ENCODE peak calls at places on chromosomes 1 and 21, in four cellular contexts. R is mesenchymal stem cell, V is HCT116, D is adrenal gland. Z is an unnamed sample. For H3K9me3, the result is how much of the 10 kb centered on the place peaks cover.

GRCh38 chr1:231414260-231415016 is 7.6 kb downstream of the EGLN1 start:
- DNase-seq in R (no peak), V (no peak), D (no peak), Z (no peak)

GRCh38 chr1:116915182-116915611 is 5.5 kb downstream of the PTGFRN start:
- DNase-seq in R (no peak), V (no peak), D (peak), Z (no peak)

GRCh38 chr1:166133276-166133841 is 33.4 kb downstream of the FAM78B start:
- DNase-seq in R (no peak), V (peak), D (no peak), Z (no peak)

GRCh38 chr1:111792249-111792648 is 36.5 kb downstream of the DDX20 start:
- DNase-seq in R (no peak), V (no peak), D (no peak), Z (no peak)

GRCh38 chr1:18109058-18109755 is 1.6 kb downstream of the IGSF21 start:
- DNase-seq in R (no peak), V (no peak), D (no peak), Z (no peak)

GRCh38 chr1:8232036-8232757 is 85.7 kb upstream of the SLC45A1 start:
- DNase-seq in R (no peak), V (peak), D (peak), Z (no peak)

GRCh38 chr1:234618726-234619049 is 8.7 kb upstream of the IRF2BP2 start:
- DNase-seq in R (no peak), V (no peak), D (no peak), Z (no peak)

GRCh38 chr1:194194724-194195123 is 1008.3 kb upstream of the B3GALT2 start:
- DNase-seq in R (no peak), V (no peak), D (no peak), Z (no peak)

GRCh38 chr1:24984800-24985552 is 54.9 kb upstream of the RUNX3 start:
- DNase-seq in R (no peak), V (no peak), D (no peak), Z (no peak)

GRCh38 chr21:25953659-25954058 is 216.9 kb downstream of the APP start:
- DNase-seq in R (no peak), V (no peak), D (peak), Z (no peak)

GRCh38 chr21:14557413-14557812 is 11.3 kb upstream of the SAMSN1 start:
- DNase-seq in R (no peak), V (no peak), D (no peak), Z (no peak)

GRCh38 chr1:2413495-2414296 is 1.3 kb upstream of the PEX10 start:
- DNase-seq in R (no peak), V (no peak), D (no peak), Z (no peak)

GRCh38 chr1:19071674-19072281 is 115.3 kb upstream of the IFFO2 start:
- DNase-seq in R (no peak), V (no peak), D (no peak), Z (no peak)

GRCh38 chr1:14189381-14189780 is 409.1 kb upstream of the KAZN start:
- DNase-seq in R (no peak), V (no peak), D (no peak), Z (no peak)

DNA sequence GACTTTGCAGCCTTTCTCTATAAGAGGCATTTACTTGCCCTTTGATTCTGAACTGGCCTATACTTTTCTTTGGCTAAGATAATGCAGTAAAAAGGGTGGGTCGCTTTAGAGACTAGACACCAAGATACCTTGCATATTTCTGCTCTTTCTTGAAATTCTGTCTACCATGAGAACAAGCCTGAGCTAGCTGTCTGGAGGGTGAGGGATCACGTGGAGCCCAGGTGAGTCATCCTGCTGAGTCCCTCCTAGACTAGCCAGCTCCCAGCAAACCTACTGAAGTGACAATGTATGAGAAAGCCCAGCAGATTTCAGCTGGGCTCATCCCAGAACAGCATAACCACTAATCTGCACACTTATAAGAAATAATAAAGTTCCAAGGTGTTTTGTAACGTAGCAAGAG is 408.0 kb upstream of the KAZN start:
- DNase-seq in R (no peak), V (no peak), D (no peak), Z (no peak)
- H3K27ac ChIP-seq in R (no peak), V (no peak), D (no peak), Z (no peak)

DNA sequence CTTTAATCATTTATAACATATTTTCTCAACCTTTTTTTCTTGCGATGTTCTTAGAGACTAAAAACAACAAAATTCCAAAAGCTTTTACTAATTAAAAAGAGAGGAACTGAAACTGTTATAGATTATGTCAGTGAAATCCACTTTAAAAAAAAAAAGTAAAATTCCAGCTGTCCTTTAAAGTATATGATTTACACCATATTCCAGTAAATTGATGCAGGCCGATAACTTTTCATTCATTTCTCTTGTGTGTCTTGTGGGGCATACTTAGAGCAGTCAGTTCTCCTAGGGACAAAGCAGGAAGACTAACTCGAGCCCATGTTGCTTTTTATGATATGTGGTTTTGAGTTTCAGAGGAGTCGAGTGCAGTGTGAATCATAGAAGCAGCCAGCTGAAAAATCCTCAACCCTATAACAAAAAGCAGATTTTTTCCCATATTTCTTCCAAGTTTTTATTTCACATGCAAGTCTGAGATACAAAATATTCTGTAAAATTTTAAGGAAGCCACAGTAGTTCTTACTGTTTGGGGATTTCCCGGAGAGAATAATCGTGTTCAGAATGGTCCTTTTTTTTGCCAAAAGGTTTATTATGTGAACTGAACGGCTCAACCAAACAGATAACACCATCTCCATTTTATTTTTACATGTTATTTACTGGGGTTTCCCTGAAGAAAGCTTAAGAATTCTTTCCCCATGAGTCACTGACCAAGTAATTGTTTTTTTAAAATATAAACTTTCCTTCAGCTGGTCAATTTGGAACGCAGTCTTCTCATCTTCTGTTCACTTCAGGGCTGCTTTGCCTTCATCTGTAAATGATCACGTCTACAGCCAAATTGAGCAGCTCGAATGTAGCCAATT is 77.0 kb upstream of the C1orf105 start:
- DNase-seq in R (peak), V (no peak), D (no peak), Z (no peak)
- H3K4me3 ChIP-seq in R (no peak), V (no peak), D (no peak), Z (no peak)

GRCh38 chr1:65949230-65949626 is 156.5 kb downstream of the PDE4B start:
- DNase-seq in R (peak), V (no peak), D (peak), Z (no peak)

GRCh38 chr1:65946960-65947359 is 154.3 kb downstream of the PDE4B start:
- DNase-seq in R (peak), V (no peak), D (no peak), Z (no peak)

GRCh38 chr1:65952692-65953091 is 160.0 kb downstream of the PDE4B start:
- DNase-seq in R (peak), V (no peak), D (no peak), Z (no peak)

GRCh38 chr1:65948609-65949229 is 156.0 kb downstream of the PDE4B start:
- DNase-seq in R (peak), V (peak), D (peak), Z (no peak)

GRCh38 chr1:65949933-65950332 is 157.2 kb downstream of the PDE4B start:
- DNase-seq in R (no peak), V (no peak), D (no peak), Z (no peak)
- H3K9me3 ChIP-seq in R (under half), V (under half), D (under half), Z (under half)

DNA sequence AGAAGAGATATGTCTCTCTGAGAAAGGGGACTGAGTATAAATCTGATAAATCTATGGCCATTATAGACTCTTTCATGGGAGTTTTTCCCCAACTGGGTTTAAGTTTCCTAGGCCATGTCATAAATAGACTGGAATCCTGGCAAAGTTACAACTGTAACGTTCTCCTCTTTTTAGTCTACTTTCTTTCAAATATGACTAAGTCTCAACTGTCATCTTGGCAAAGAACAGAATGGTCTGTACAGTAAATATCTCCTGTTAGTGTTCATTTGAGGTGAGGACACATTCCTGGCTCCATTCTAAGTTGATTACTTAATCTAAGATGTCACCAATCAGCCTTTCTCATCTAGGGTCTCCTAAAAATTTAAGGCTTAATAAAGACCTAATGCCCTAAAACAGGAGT is 300.5 kb downstream of the BRINP2 start:
- DNase-seq in R (peak), V (no peak), D (no peak), Z (no peak)
- H3K27ac ChIP-seq in R (no peak), V (no peak), D (no peak), Z (no peak)

DNA sequence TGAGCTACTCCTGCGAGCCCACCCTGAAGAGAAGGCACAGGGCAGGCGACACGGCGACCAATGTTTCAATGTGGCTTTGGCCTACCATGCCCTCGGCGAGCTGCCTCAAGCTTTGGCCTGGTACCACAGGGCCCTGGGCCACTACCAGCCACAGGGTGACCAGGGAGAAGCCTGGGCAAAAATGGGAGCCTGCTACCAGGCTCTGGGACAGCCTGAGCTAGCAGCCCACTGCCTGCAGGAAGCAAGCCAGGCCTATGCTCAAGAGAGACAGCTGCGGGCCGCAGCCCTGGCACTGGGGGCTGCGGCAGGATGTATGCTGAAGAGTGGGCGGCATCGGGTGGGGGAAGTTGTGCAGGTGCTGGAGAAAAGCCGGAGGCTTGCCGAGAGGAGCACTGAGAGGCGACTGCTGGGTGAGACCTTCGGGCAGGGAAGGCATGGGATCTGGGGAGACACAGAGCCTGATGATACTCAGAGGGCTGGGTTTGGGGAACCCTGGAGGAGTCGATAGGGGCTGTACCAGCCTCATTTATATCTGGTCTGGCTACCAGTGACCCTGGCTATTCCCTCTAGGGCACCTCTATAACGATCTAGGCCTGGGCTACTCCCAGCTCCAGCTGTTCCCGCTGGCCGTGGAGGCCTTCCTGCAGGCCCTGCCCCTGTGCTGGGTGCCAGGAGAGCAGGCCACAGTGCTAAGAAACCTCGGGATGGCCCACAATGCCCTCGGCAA is 2.3 kb downstream of the TTC24 start:
- DNase-seq in R (no peak), V (no peak), D (no peak), Z (no peak)
- H3K4me3 ChIP-seq in R (no peak), V (no peak), D (no peak), Z (no peak)

GRCh38 chr1:4668738-4669700 is 14.6 kb downstream of the AJAP1 start:
- DNase-seq in R (no peak), V (no peak), D (no peak), Z (no peak)
- H3K9me3 ChIP-seq in R (under half), V (under half), D (under half), Z (under half)

DNA sequence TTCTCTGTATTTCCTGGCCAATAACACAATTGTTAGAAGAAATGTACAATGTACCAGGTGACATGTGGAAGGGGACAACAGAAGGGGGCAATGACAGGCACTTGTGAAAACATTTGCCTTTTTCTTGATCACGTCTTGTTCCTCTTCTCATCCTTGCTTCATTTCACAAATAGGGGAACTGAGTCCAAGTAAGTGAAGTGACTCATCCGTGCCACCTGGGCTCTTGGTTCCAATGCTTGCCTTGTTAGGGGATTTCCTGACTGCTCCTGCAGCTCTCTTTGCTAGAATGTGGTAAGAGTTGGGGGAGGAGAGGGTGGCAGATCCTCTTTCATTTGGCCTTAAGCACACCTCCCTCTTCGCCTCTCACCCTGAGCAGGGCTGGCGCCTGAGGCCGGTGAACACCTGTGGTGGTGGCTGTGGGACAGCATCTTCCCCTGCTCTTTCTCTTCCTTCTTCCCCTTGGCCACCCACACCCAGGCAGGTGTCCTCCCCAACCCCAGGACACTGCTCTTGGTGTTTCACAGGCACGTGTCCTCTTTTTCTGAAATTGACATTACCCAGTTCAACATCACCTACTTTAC is 2.2 kb upstream of the RHEX start:
- DNase-seq in R (no peak), V (no peak), D (no peak), Z (no peak)
- H3K27ac ChIP-seq in R (peak), V (no peak), D (no peak), Z (no peak)